ENCODE peak calls at places on chromosomes 5 and 9, in four cellular contexts. N is SIG-M5, D is Caco-2, A is foreskin fibroblast. V is an unnamed sample.

GRCh38 chr5:113293613-113294340 is 141.0 kb downstream of the TSSK1B start:
- DNase-seq in N (no peak), D (no peak), A (peak), V (no peak)

GRCh38 chr5:1546556-1546955 is 22.8 kb upstream of the LPCAT1 start:
- DNase-seq in N (no peak), D (no peak), A (no peak), V (no peak)

GRCh38 chr5:50435131-50435530 is 6.0 kb downstream of the EMB start:
- DNase-seq in N (no peak), D (no peak), A (no peak), V (no peak)

GRCh38 chr9:87883274-87883673 is 597 bp downstream of the SPATA31E1 start:
- DNase-seq in N (no peak), D (no peak), A (no peak), V (peak)

GRCh38 chr5:144017119-144017518 is 153.3 kb downstream of the YIPF5 start:
- DNase-seq in N (no peak), D (no peak), A (no peak), V (no peak)

GRCh38 chr5:84642795-84643194 is 258.1 kb upstream of the EDIL3 start:
- DNase-seq in N (no peak), D (no peak), A (peak), V (no peak)

GRCh38 chr9:27565669-27566068 is 7.6 kb downstream of the C9orf72 start:
- DNase-seq in N (no peak), D (no peak), A (no peak), V (no peak)

GRCh38 chr5:82388186-82388585 is 110.0 kb upstream of the RPS23 start:
- DNase-seq in N (no peak), D (no peak), A (peak), V (no peak)

GRCh38 chr9:115106642-115107041 is 11.3 kb downstream of the TNC start:
- DNase-seq in N (no peak), D (no peak), A (peak), V (no peak)

V was measured in left lung.